ENCODE peak calls at places on chromosomes 3 and 15, in four cellular contexts. T is SJSA1, B is fibroblast of lung, N is A549. K is an unnamed sample. For H3K4me1, the result is how much of the 10 kb centered on the place peaks cover.

GRCh38 chr15:40310001-40310959 is 2.5 kb upstream of the PLCB2 start:
- DNase-seq in T (peak), B (no peak), N (peak), K (peak)

GRCh38 chr3:159763466-159764210 is 225.0 kb upstream of the IL12A start:
- DNase-seq in T (peak), B (peak), N (peak), K (no peak)

GRCh38 chr15:68693071-68693470 is 114.3 kb downstream of the CORO2B start:
- DNase-seq in T (no peak), B (peak), N (no peak), K (no peak)

GRCh38 chr3:58647661-58648141 is 18.9 kb downstream of the FAM3D start:
- DNase-seq in T (no peak), B (no peak), N (no peak), K (no peak)

GRCh38 chr3:58306662-58307286 is 454 bp downstream of the HTD2 start:
- DNase-seq in T (peak), B (peak), N (peak), K (no peak)

GRCh38 chr3:87191175-87191574 is 35.9 kb upstream of the CHMP2B start:
- DNase-seq in T (no peak), B (no peak), N (no peak), K (no peak)

GRCh38 chr3:142209655-142210054 is 15.7 kb downstream of the GK5 start:
- DNase-seq in T (peak), B (peak), N (no peak), K (no peak)

GRCh38 chr3:87987952-87988351 is 70.9 kb downstream of the CGGBP1 start:
- DNase-seq in T (no peak), B (peak), N (no peak), K (no peak)

GRCh38 chr3:184180165-184180564 is 5.5 kb downstream of the AP2M1 start:
- DNase-seq in T (peak), B (peak), N (no peak), K (no peak)

GRCh38 chr15:79007066-79007465 is 62.2 kb upstream of the CTSH start:
- DNase-seq in T (no peak), B (no peak), N (peak), K (peak)

GRCh38 chr3:121834079-121834730 is 655 bp downstream of the IQCB1 start:
- DNase-seq in T (no peak), B (peak), N (peak), K (no peak)

GRCh38 chr3:182027366-182027765 is 315.6 kb downstream of the SOX2 start:
- DNase-seq in T (peak), B (peak), N (no peak), K (no peak)

GRCh38 chr15:74333662-74334061 is 33.8 kb downstream of the CYP11A1 start:
- DNase-seq in T (no peak), B (no peak), N (no peak), K (no peak)

GRCh38 chr3:156764761-156765160 is 61.4 kb upstream of the LEKR1 start:
- DNase-seq in T (peak), B (peak), N (no peak), K (no peak)

GRCh38 chr15:78105541-78106241 is 13.3 kb downstream of the SH2D7 start:
- DNase-seq in T (no peak), B (peak), N (no peak), K (no peak)

GRCh38 chr15:72237286-72238224 is 6.6 kb upstream of the PKM start:
- DNase-seq in T (peak), B (peak), N (peak), K (no peak)

GRCh38 chr3:95280711-95281352 is 1218.0 kb downstream of the NSUN3 start:
- DNase-seq in T (no peak), B (no peak), N (no peak), K (no peak)

GRCh38 chr3:109927161-109927560 is 589.8 kb upstream of the DPPA4 start:
- DNase-seq in T (peak), B (peak), N (peak), K (no peak)

GRCh38 chr15:101805605-101806345 is 2.5 kb downstream of the OR4F6 start:
- DNase-seq in T (no peak), B (no peak), N (no peak), K (no peak)

GRCh38 chr15:40696228-40696627 is 1.3 kb downstream of the RAD51 start:
- DNase-seq in T (no peak), B (no peak), N (no peak), K (no peak)

GRCh38 chr3:183764854-183765731 is 60.3 kb downstream of the MAP6D1 start:
- DNase-seq in T (peak), B (peak), N (no peak), K (no peak)

GRCh38 chr3:43053291-43053690 is 52.6 kb downstream of the POMGNT2 start:
- DNase-seq in T (no peak), B (no peak), N (no peak), K (no peak)

GRCh38 chr3:46693038-46693896 is at the start of gene ALS2CL:
- DNase-seq in T (peak), B (peak), N (peak), K (no peak)

GRCh38 chr15:68347392-68347791 is 69.8 kb downstream of the FEM1B start:
- DNase-seq in T (peak), B (peak), N (no peak), K (no peak)

DNA sequence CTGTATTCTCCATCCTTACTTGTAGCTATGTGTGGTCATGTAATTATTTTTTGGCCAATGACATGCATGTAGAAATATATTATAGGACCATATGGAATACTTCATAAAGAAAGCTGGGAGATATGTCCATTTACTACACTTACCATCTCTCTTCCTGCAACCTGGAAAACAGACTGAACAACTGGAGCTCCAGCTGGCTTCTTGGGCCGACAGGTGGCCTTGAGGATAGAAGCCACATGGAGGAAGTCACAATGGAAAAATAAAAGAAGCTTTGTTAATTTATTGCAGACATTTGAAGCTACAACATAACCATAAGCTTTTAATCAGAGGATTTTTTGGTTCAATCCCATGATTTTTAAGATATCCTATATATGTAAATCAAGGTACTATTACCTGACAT is 167.9 kb upstream of the CBLB start:
- DNase-seq in T (no peak), B (no peak), N (no peak), K (no peak)
- H3K27ac ChIP-seq in T (no peak), B (no peak), N (no peak), K (no peak)

GRCh38 chr3:112738366-112738765 is 97.4 kb upstream of the CCDC80 start:
- DNase-seq in T (no peak), B (peak), N (no peak), K (no peak)
- H3K4me1 ChIP-seq in T (under half), B (under half), N (under half), K (under half)

DNA sequence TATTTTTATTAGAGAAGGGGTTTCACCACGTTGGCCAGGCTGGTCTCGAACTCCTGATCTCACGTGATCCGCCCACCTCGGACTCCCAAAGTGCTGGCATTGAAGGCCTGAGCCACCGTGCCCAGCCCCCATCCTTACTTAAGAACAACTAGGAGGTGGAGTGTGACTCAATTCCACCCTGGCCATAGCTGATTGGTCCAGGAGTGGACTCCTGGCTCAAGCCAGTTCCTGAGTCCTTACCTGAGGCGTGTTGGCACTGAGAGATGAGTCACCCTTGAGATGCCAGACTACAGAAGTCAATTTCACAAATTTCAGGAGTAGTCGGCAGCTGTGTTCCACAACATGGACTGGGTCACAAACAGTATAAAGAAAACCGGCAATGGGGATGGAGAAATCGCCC is 124.2 kb downstream of the SHQ1 start:
- DNase-seq in T (no peak), B (no peak), N (no peak), K (no peak)
- H3K27ac ChIP-seq in T (peak), B (no peak), N (no peak), K (no peak)

DNA sequence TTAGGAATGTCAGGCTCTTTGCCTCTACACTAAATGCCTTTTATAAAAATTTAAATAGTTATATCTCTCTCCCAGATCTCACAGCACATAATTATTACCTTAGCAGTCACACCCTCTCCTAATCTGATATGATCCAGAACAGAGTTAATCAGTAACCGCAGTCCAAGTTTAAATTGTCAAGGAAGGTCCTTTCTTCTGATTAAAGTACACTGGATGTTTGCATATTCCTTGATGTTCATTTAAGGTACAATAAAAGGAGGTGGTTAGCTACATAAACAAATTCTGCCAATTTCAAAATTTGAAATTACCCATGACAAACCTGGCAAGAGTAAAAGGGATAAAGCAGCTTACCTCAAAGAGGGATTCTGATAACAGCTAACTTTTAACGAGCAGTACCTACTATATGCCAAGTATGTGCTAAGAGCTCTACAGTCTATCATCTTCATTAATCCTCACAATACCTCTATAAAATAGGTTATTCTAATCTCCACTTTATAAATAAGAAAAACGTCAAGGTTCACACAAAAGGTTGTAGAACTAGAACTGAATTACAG is 4.3 kb downstream of the GOLIM4 start:
- DNase-seq in T (no peak), B (no peak), N (no peak), K (no peak)
- H3K4me1 ChIP-seq in T (under half), B (under half), N (half or more), K (under half)

GRCh38 chr3:124413989-124414598 is 316.2 kb upstream of the UMPS start:
- DNase-seq in T (no peak), B (no peak), N (no peak), K (no peak)
- H3K27ac ChIP-seq in T (no peak), B (no peak), N (no peak), K (no peak)

K was measured in iPS DF 6.9.